ENCODE peak calls at places on chromosomes 7 and 10, in four cellular contexts. One of them, this sample, is unnamed.

GRCh38 chr10:35795131-35795819 is 153.2 kb upstream of the FZD8 start:
- DNase-seq in T-helper 1 cell: no peak
- DNase-seq in lower lobe of right lung: no peak
- DNase-seq in ELR: peak
- DNase-seq in this sample: peak

GRCh38 chr7:23607130-23607529 is 9.9 kb downstream of the CCDC126 start:
- DNase-seq in T-helper 1 cell: no peak
- DNase-seq in lower lobe of right lung: no peak
- DNase-seq in ELR: no peak
- DNase-seq in this sample: no peak

GRCh38 chr10:69497611-69498390 is 46.5 kb downstream of the TSPAN15 start:
- DNase-seq in T-helper 1 cell: no peak
- DNase-seq in lower lobe of right lung: peak
- DNase-seq in ELR: no peak
- DNase-seq in this sample: no peak

GRCh38 chr10:3787816-3788215 is 2.8 kb upstream of the KLF6 start:
- DNase-seq in T-helper 1 cell: no peak
- DNase-seq in lower lobe of right lung: no peak
- DNase-seq in ELR: no peak
- DNase-seq in this sample: no peak

GRCh38 chr10:82889703-82890102 is 1014.7 kb downstream of the NRG3 start:
- DNase-seq in T-helper 1 cell: no peak
- DNase-seq in lower lobe of right lung: no peak
- DNase-seq in ELR: no peak
- DNase-seq in this sample: no peak

GRCh38 chr10:103632247-103632642 is 138.7 kb downstream of the NEURL1 start:
- DNase-seq in T-helper 1 cell: no peak
- DNase-seq in lower lobe of right lung: no peak
- DNase-seq in ELR: no peak
- DNase-seq in this sample: no peak

GRCh38 chr10:46290101-46290884 is 3.5 kb downstream of the ANTXRL start:
- DNase-seq in T-helper 1 cell: no peak
- DNase-seq in lower lobe of right lung: no peak
- DNase-seq in ELR: no peak
- DNase-seq in this sample: no peak

GRCh38 chr7:30989008-30989823 is 25.5 kb downstream of the GHRHR start:
- DNase-seq in T-helper 1 cell: no peak
- DNase-seq in lower lobe of right lung: no peak
- DNase-seq in ELR: no peak
- DNase-seq in this sample: no peak

GRCh38 chr10:86888585-86889381 is 68.6 kb downstream of the MMRN2 start:
- DNase-seq in T-helper 1 cell: no peak
- DNase-seq in lower lobe of right lung: no peak
- DNase-seq in ELR: peak
- DNase-seq in this sample: peak

GRCh38 chr10:126218174-126218573 is 170.1 kb downstream of the ADAM12 start:
- DNase-seq in T-helper 1 cell: no peak
- DNase-seq in lower lobe of right lung: no peak
- DNase-seq in ELR: no peak
- DNase-seq in this sample: no peak

GRCh38 chr7:3404490-3404889 is 103.4 kb downstream of the SDK1 start:
- DNase-seq in T-helper 1 cell: no peak
- DNase-seq in lower lobe of right lung: no peak
- DNase-seq in ELR: peak
- DNase-seq in this sample: peak

GRCh38 chr10:30811665-30812017 is 182.1 kb upstream of the LYZL2 start:
- DNase-seq in T-helper 1 cell: no peak
- DNase-seq in lower lobe of right lung: no peak
- DNase-seq in ELR: no peak
- DNase-seq in this sample: no peak

GRCh38 chr10:73925539-73925938 is 14.6 kb downstream of the PLAU start:
- DNase-seq in T-helper 1 cell: no peak
- DNase-seq in lower lobe of right lung: no peak
- DNase-seq in ELR: no peak
- DNase-seq in this sample: no peak

GRCh38 chr10:5469353-5470061 is 29.9 kb downstream of the CALML5 start:
- DNase-seq in T-helper 1 cell: no peak
- DNase-seq in lower lobe of right lung: no peak
- DNase-seq in ELR: no peak
- DNase-seq in this sample: no peak

GRCh38 chr10:129917936-129918335 is 46.1 kb downstream of the EBF3 start:
- DNase-seq in T-helper 1 cell: no peak
- DNase-seq in lower lobe of right lung: no peak
- DNase-seq in ELR: no peak
- DNase-seq in this sample: no peak

GRCh38 chr7:47852330-47853245 is 95.7 kb downstream of the PKD1L1 start:
- DNase-seq in T-helper 1 cell: no peak
- DNase-seq in lower lobe of right lung: no peak
- DNase-seq in ELR: peak
- DNase-seq in this sample: peak